ENCODE peak calls at places on chromosomes 5 and 9, in five cellular contexts. D is psoas muscle; R is esophagus squamous epithelium; X is naive thymus-derived CD4-positive, alpha-beta T cell; O is body of pancreas. E is an unnamed sample.

GRCh38 chr5:78243639-78244038 is 50.9 kb downstream of the AP3B1 start:
- DNase-seq in O (no peak), R (no peak), X (no peak), D (no peak), E (no peak)

GRCh38 chr5:77129386-77129785 is 42.3 kb upstream of the ZBED3 start:
- DNase-seq in R (no peak), O (peak; percentile 22), D (no peak), X (no peak), E (peak; percentile 61)

GRCh38 chr5:24539625-24540024 is 105.2 kb downstream of the CDH10 start:
- DNase-seq in X (no peak), D (no peak), O (no peak), R (no peak), E (no peak)

GRCh38 chr9:119272500-119273211 is 96.6 kb downstream of the BRINP1 start:
- DNase-seq in X (no peak), O (no peak), D (no peak), R (no peak), E (no peak)

GRCh38 chr5:163727028-163727427 is 221.6 kb downstream of the MAT2B start:
- DNase-seq in R (no peak), O (no peak), D (no peak), X (no peak), E (no peak)

GRCh38 chr9:89601856-89602562 is 2.8 kb upstream of the GADD45G start:
- DNase-seq in R (no peak), O (peak; percentile 3), X (no peak), D (no peak), E (no peak)

GRCh38 chr5:39473156-39473779 is 48.5 kb upstream of the DAB2 start:
- DNase-seq in O (no peak), R (no peak), X (no peak), D (no peak), E (no peak)

GRCh38 chr9:92764381-92764987 is at the start of gene BICD2:
- DNase-seq in O (no peak), R (no peak), X (no peak), D (no peak), E (no peak)

GRCh38 chr9:89664896-89665329 is 60.1 kb downstream of the GADD45G start:
- DNase-seq in R (no peak), D (no peak), O (peak; percentile 98), X (no peak), E (no peak)

GRCh38 chr9:14216612-14217194 is 97.2 kb downstream of the NFIB start:
- DNase-seq in X (no peak), D (no peak), O (no peak), R (no peak), E (no peak)

GRCh38 chr9:4987996-4988421 is 2.9 kb downstream of the JAK2 start:
- DNase-seq in O (peak; percentile 48), R (no peak), D (no peak), X (peak; percentile 75), E (peak; percentile 72)

GRCh38 chr5:109743770-109744212 is 54.1 kb downstream of the MAN2A1 start:
- DNase-seq in X (no peak), R (no peak), D (no peak), O (no peak), E (no peak)

GRCh38 chr5:134142088-134142487 is 27.6 kb downstream of the TCF7 start:
- DNase-seq in X (no peak), D (no peak), O (peak; percentile 9), R (no peak), E (peak; percentile 4)

GRCh38 chr9:126532019-126532462 is 81.7 kb upstream of the LMX1B start:
- DNase-seq in D (no peak), X (no peak), O (no peak), R (no peak), E (no peak)

GRCh38 chr9:138023394-138024124 is 146.0 kb downstream of the CACNA1B start:
- DNase-seq in D (no peak), O (no peak), R (no peak), X (no peak), E (no peak)

GRCh38 chr5:121915765-121916164 is 46.0 kb upstream of the SRFBP1 start:
- DNase-seq in O (no peak), D (no peak), X (no peak), R (no peak), E (no peak)

GRCh38 chr9:118003240-118003639 is 299.0 kb downstream of the TLR4 start:
- DNase-seq in O (no peak), X (no peak), D (no peak), R (no peak), E (no peak)

GRCh38 chr9:31412081-31412480 is 972.4 kb upstream of the ACO1 start:
- DNase-seq in D (no peak), O (no peak), R (no peak), X (no peak), E (no peak)

GRCh38 chr5:178555771-178556211 is 34.4 kb downstream of the COL23A1 start:
- DNase-seq in O (no peak), D (no peak), X (no peak), R (no peak), E (no peak)

GRCh38 chr5:31757813-31758212 is 118.9 kb downstream of the PDZD2 start:
- DNase-seq in X (no peak), D (no peak), O (no peak), R (no peak), E (no peak)

GRCh38 chr9:120918931-120919638 is 7.5 kb downstream of the TRAF1 start:
- DNase-seq in R (no peak), D (no peak), X (no peak), O (no peak), E (no peak)

GRCh38 chr5:171840701-171841522 is 55.3 kb downstream of the SMIM23 start:
- DNase-seq in R (no peak), X (no peak), D (no peak), O (no peak), E (peak; percentile 26)

GRCh38 chr5:173268750-173269580 is 34.0 kb upstream of the NKX2-5 start:
- DNase-seq in O (no peak), R (no peak), X (no peak), D (no peak), E (peak; percentile 71)
- H3K27ac ChIP-seq in O (no peak overlapping the region), R (no peak overlapping the region), X (no peak overlapping the region), D (no peak overlapping the region), E (peak overlapping the region; percentile 11)

DNA sequence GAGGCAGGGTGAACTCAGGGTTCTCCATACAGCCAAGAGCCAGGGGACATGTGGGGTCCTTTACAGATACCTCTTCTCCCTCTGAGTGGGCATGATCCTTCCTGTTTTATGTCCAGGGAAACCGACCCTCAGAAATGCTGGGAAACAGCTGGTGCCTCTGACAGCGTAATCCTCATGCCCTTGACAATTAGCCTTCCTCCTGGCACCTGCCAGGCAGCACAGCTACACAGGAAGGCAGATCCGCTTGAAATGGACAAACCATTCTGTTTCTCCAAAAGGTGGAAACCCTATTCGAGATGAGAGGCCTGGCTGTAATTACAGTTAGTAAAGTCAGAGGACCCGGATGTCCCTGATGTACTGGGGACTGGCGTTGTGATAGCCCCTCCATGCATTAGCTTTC is 7.2 kb downstream of the ERGIC1 start:
- DNase-seq in O (no peak), D (no peak), R (no peak), X (no peak), E (no peak)
- H3K36me3 ChIP-seq in O (no peaks in the 10 kb centered on the region), D (peaks cover 5% of the 10 kb centered on the region), R (no peaks in the 10 kb centered on the region), X (no peaks in the 10 kb centered on the region), E (no peaks in the 10 kb centered on the region)

GRCh38 chr9:130425741-130426466 is 18.9 kb upstream of the ASS1 start:
- DNase-seq in X (no peak), R (no peak), O (no peak), D (no peak), E (no peak)
- H3K4me3 ChIP-seq in X (no peak overlapping the region), R (no peak overlapping the region), O (no peak overlapping the region), D (no peak overlapping the region), E (no peak overlapping the region)

GRCh38 chr9:94166237-94167054 is 82.2 kb downstream of the PTPDC1 start:
- DNase-seq in X (peak; percentile 89), D (peak; percentile 97), O (peak; percentile 99), R (peak; percentile 86), E (peak; percentile 100)

GRCh38 chr9:94167055-94167346 is 82.7 kb downstream of the PTPDC1 start:
- DNase-seq in R (peak; percentile 67), D (no peak), X (no peak), O (no peak), E (no peak)

GRCh38 chr9:94167376-94167775 is 83.1 kb downstream of the PTPDC1 start:
- DNase-seq in R (no peak), O (no peak), X (no peak), D (no peak), E (no peak)

GRCh38 chr9:94165592-94166236 is 81.5 kb downstream of the PTPDC1 start:
- DNase-seq in X (peak; percentile 95), R (peak; percentile 88), O (peak; percentile 98), D (peak; percentile 98), E (peak; percentile 99)

DNA sequence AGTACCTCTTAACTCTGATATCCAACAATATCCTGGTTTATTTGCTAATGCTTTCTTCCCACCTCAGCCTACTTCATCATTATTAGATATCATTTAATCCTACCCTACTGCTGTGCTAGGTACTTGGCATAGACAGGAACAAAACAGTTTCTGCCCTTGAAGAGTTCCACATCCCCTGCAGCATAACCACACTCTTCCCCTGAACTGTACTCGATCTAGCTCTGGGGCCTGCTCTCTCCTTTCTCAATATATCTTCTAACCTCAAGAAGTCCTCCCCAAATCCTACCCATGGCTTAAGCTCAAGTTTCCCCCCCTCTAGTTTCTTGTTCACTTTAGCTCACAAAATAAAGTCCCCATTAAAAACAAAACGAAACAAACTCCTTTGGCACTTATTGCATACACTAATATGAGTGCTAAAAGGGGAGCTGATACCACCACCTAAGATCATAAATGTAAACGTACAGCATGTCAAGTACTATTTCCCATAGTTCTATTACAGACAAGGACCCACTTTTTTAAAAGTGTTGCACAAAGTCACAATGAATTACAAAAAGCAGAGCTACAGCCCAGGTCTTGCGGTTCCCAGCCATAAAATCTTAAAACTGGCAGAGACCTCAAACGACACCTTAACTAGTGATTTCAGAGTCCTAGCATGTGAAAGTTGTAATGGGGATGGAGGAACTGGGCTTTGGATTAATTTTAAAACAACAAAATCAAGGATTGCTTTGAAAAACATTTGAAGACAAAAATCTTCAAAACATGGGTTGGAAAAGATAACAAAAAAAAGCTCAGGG is 80.7 kb downstream of the PTPDC1 start:
- DNase-seq in R (no peak), D (no peak), X (peak; percentile 17), O (no peak), E (no peak)
- H3K27ac ChIP-seq in R (peak overlapping the region; percentile 76), D (peak overlapping the region; percentile 100), X (peak overlapping the region; percentile 100), O (peak overlapping the region; percentile 100), E (no peak overlapping the region)

E was measured in WERI-Rb-1.